ENCODE peak calls at places on chromosomes 1 and 21, in six cellular contexts. U, Z, I, Y, V and C are unnamed samples.

GRCh38 chr1:4551706-4552105 is 102.7 kb upstream of the AJAP1 start:
- DNase-seq in U (no peak), Z (no peak), I (no peak), Y (no peak), V (no peak), C (no peak)

GRCh38 chr1:37481289-37482003 is 7.1 kb downstream of the ZC3H12A start:
- DNase-seq in U (no peak), Z (no peak), I (no peak), Y (no peak), V (no peak), C (peak)

GRCh38 chr21:34351786-34352241 is 12.0 kb upstream of the KCNE2 start:
- DNase-seq in U (no peak), Z (peak), I (peak), Y (peak), V (peak), C (no peak)

GRCh38 chr1:15345711-15346355 is 63.9 kb upstream of the EFHD2 start:
- DNase-seq in U (peak), Z (no peak), I (no peak), Y (no peak), V (no peak), C (peak)

GRCh38 chr1:44536357-44536756 is 131.3 kb downstream of the RNF220 start:
- DNase-seq in U (no peak), Z (no peak), I (no peak), Y (no peak), V (no peak), C (no peak)

GRCh38 chr1:83920320-83920719 is 78.6 kb downstream of the TTLL7 start:
- DNase-seq in U (no peak), Z (no peak), I (no peak), Y (no peak), V (no peak), C (no peak)

GRCh38 chr1:183635112-183635605 is 424 bp downstream of the ARPC5 start:
- DNase-seq in U (no peak), Z (peak), I (peak), Y (no peak), V (no peak), C (peak)

GRCh38 chr1:113593550-113594288 is 165.6 kb downstream of the PHTF1 start:
- DNase-seq in U (no peak), Z (no peak), I (no peak), Y (no peak), V (no peak), C (no peak)

GRCh38 chr1:35561972-35562680 is 4.5 kb downstream of the NCDN start:
- DNase-seq in U (no peak), Z (no peak), I (no peak), Y (no peak), V (no peak), C (no peak)

GRCh38 chr1:76577818-76578185 is 289.5 kb upstream of the ST6GALNAC5 start:
- DNase-seq in U (no peak), Z (no peak), I (no peak), Y (no peak), V (no peak), C (no peak)

GRCh38 chr21:39153842-39154241 is 29.4 kb downstream of the PSMG1 start:
- DNase-seq in U (no peak), Z (no peak), I (no peak), Y (no peak), V (no peak), C (no peak)